ENCODE peak calls at places on chromosomes 4 and X, in eight cellular contexts. O is ovary, U is transverse colon, Z is OCI-LY7, B is ascending aorta, H is fibroblast of lung, C is cardiac muscle cell, Y is right lobe of liver. E is an unnamed sample.

GRCh38 chr4:99202536-99202935 is 16.5 kb downstream of the ADH6 start:
- DNase-seq in O (no peak), U (no peak), Z (no peak), B (peak; percentile 74), H (no peak), C (peak; percentile 96), Y (no peak), E (no peak)

GRCh38 chrX:99301990-99302389 is 1108.1 kb downstream of the PCDH19 start:
- DNase-seq in O (no peak), U (no peak), Z (peak; percentile 7), B (no peak), H (no peak), C (no peak), Y (no peak), E (no peak)

GRCh38 chr4:82172186-82172585 is 201.6 kb downstream of the HNRNPD start:
- DNase-seq in O (no peak), U (no peak), Z (no peak), B (no peak), H (no peak), C (no peak), Y (no peak), E (no peak)

GRCh38 chrX:72666451-72666850 is 47.7 kb downstream of the PHKA1 start:
- DNase-seq in O (no peak), U (no peak), Z (no peak), B (no peak), H (peak; percentile 45), C (peak; percentile 52), Y (no peak), E (no peak)

GRCh38 chr4:25271866-25272265 is 38.0 kb downstream of the PI4K2B start:
- DNase-seq in O (no peak), U (no peak), Z (no peak), B (no peak), H (no peak), C (peak; percentile 24), Y (no peak), E (no peak)

GRCh38 chr4:113827285-113827684 is 65.7 kb upstream of the CAMK2D start:
- DNase-seq in O (no peak), U (no peak), Z (no peak), B (no peak), H (peak; percentile 80), C (no peak), Y (no peak), E (no peak)

GRCh38 chr4:25215506-25215905 is 18.3 kb upstream of the PI4K2B start:
- DNase-seq in O (no peak), U (no peak), Z (no peak), B (no peak), H (no peak), C (no peak), Y (peak; percentile 54), E (no peak)

GRCh38 chrX:76148011-76148665 is 24.7 kb upstream of the PBDC1 start:
- DNase-seq in O (peak; percentile 18), U (peak; percentile 10), Z (peak; percentile 34), B (no peak), H (peak; percentile 52), C (peak; percentile 27), Y (no peak), E (no peak)

GRCh38 chr4:141814499-141814898 is 178.1 kb downstream of the IL15 start:
- DNase-seq in O (no peak), U (no peak), Z (no peak), B (no peak), H (no peak), C (no peak), Y (no peak), E (no peak)

GRCh38 chr4:168817418-168817817 is 192.6 kb downstream of the CBR4 start:
- DNase-seq in O (no peak), U (no peak), Z (no peak), B (no peak), H (no peak), C (peak; percentile 20), Y (no peak), E (no peak)

GRCh38 chr4:26206339-26206738 is 114.5 kb upstream of the RBPJ start:
- DNase-seq in O (no peak), U (no peak), Z (no peak), B (peak; percentile 66), H (peak; percentile 94), C (peak; percentile 86), Y (no peak), E (no peak)

GRCh38 chr4:98828801-98829200 is 100.1 kb downstream of the EIF4E start:
- DNase-seq in O (no peak), U (peak; percentile 13), Z (no peak), B (no peak), H (peak; percentile 3), C (no peak), Y (no peak), E (no peak)

GRCh38 chrX:46169808-46170207 is 375.4 kb downstream of the ZNF674 start:
- DNase-seq in O (no peak), U (no peak), Z (no peak), B (no peak), H (peak; percentile 43), C (no peak), Y (no peak), E (no peak)

GRCh38 chrX:100599456-100599855 is 14.7 kb downstream of the TNMD start:
- DNase-seq in O (no peak), U (no peak), Z (no peak), B (no peak), H (no peak), C (no peak), Y (no peak), E (no peak)

GRCh38 chrX:72031634-72032033 is 100.1 kb downstream of the RTL5 start:
- DNase-seq in O (no peak), U (no peak), Z (no peak), B (no peak), H (no peak), C (no peak), Y (no peak), E (no peak)

GRCh38 chrX:115892056-115892708 is 278.4 kb upstream of the AGTR2 start:
- DNase-seq in O (no peak), U (peak; percentile 55), Z (no peak), B (no peak), H (no peak), C (no peak), Y (peak; percentile 46), E (no peak)

GRCh38 chrX:150087612-150088011 is 149.3 kb upstream of the EOLA2 start:
- DNase-seq in O (no peak), U (no peak), Z (no peak), B (no peak), H (no peak), C (no peak), Y (no peak), E (no peak)

DNA sequence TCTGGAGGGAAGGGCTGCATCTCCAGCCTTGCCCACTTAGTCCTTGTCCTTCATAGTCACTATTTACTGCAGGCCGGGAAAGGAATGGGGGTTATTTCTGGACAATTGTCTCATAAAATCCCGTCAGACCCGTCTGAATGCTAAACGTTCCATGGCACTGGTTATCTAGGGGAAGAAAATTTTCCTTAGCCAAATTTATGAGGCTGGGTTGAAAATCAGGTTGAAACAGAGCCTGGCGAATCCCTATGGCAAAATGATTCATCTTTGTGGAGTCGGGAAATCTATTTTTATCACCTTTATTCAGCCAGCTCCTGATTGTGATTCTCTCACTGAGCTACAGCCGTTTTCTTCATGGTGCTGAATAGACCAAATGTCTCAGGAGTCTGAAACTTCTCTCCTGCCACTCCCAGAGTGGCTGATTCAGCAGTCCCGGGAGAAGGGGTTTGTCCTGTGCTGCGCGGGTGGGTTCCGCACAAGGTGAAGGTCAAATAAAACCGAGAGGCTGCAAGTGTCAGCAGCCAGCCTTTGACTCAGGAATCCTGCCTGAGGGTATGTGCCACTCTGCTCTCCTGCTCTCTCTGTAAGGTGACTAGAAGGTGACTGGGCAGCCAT is 1.0 kb downstream of the LIMCH1 start:
- DNase-seq in O (peak; percentile 21), U (no peak), Z (no peak), B (peak; percentile 77), H (peak; percentile 62), C (no peak), Y (no peak), E (no peak)
- H3K4me1 ChIP-seq in O (peaks cover 9% of the 10 kb centered on the region), U (no peaks in the 10 kb centered on the region), Z (no peaks in the 10 kb centered on the region), B (peaks cover 32% of the 10 kb centered on the region), H (no peaks in the 10 kb centered on the region), C (no peaks in the 10 kb centered on the region), Y (no peaks in the 10 kb centered on the region), E (peaks cover 16% of the 10 kb centered on the region)

DNA sequence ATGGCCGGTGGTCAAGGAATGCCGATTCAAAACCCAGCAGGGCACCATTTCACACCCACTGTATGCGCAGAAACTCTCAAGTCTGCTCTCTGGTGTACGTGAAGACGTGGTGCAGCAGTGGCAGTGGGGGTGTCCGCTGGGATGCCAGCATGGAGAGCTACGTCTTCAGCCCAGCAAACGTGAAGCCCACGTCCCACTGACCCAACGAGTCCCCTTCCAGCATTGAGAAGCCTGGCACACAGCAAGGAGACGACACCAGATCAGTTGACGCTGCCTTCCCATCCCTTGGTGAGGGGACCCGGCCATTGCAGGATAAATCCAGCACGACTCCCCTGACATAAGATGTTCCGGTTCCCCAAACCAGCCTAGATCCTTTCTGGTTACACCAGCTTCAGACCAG is 2.2 kb upstream of the PLXNB3 start:
- DNase-seq in O (no peak), U (no peak), Z (no peak), B (no peak), H (no peak), C (no peak), Y (peak; percentile 24), E (no peak)
- TF ChIP-seq CTCF in O (no peak), U (no peak), Z (no peak), B (no peak), H (no peak), C (no peak), Y (no peak), E (no peak)

DNA sequence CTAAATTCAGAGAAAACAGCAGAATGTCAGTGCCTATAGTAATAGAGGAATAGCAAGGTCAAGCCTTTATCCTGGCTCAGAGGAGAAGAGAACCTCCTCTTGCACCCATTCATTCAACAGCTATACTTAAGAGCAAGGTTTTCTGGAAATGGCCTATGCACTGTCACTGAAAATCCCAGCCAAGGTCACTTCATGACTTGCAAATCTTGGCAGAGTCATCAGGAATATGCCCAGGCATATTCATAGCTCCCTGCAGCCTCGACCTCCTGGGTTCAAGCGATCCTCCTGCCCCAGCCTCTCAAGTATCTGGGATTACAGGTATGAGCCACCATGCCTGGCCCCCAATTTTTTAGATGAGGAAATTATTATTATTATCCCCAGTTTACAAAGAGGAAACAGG is 35.8 kb upstream of the NOCT start:
- DNase-seq in O (no peak), U (no peak), Z (no peak), B (no peak), H (no peak), C (no peak), Y (no peak), E (no peak)
- H3K4me1 ChIP-seq in O (no peaks in the 10 kb centered on the region), U (peaks cover 4% of the 10 kb centered on the region), Z (peaks cover 9% of the 10 kb centered on the region), B (no peaks in the 10 kb centered on the region), H (peaks cover 2% of the 10 kb centered on the region), C (no peaks in the 10 kb centered on the region), Y (no peaks in the 10 kb centered on the region), E (peaks cover 8% of the 10 kb centered on the region)

GRCh38 chr4:122798101-122798500 is 28.5 kb upstream of the FGF2 start:
- DNase-seq in O (peak; percentile 33), U (no peak), Z (no peak), B (peak; percentile 62), H (peak; percentile 93), C (peak; percentile 92), Y (no peak), E (no peak)
- TF ChIP-seq CTCF in O (no peak), U (no peak), Z (no peak), B (no peak), H (no peak), C (no peak), Y (no peak), E (no peak)

DNA sequence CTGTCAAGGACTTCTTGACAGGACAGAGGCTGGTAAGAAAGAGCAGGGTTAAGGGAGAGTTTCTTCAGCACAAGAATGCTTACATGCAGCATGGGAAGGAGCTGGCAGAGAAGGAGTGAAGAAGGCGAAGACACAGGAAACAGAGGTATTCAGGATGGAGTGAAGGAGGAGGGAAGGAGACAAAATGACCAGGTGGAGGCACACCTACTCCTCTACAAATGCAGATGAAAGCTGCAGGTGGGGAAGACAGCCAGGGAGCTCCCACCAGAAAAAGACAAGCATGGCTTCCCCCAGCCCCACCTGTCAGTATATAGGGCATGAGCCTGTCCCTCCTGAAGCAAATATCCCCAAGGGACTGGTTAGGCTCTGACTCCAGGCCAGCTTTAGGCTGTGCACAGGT is 29.6 kb upstream of the NKRF start:
- DNase-seq in O (no peak), U (no peak), Z (no peak), B (no peak), H (no peak), C (no peak), Y (no peak), E (no peak)
- H3K4me1 ChIP-seq in O (no peaks in the 10 kb centered on the region), U (no peaks in the 10 kb centered on the region), Z (peaks cover 7% of the 10 kb centered on the region), B (no peaks in the 10 kb centered on the region), H (no peaks in the 10 kb centered on the region), C (no peaks in the 10 kb centered on the region), Y (no peaks in the 10 kb centered on the region), E (no peaks in the 10 kb centered on the region)

E was measured in vagina.